ENCODE peak calls at places on chromosomes 13 and 19, in four cellular contexts. One of them, this sample, is unnamed.
A peak's percentile ranks its signal among the peaks of the same experiment; 100 is the strongest.

GRCh38 chr13:85597790-85598500 is 201.3 kb downstream of the SLITRK6 start:
- DNase-seq in psoas muscle: no peak
- DNase-seq in fibroblast of villous mesenchyme: no peak
- DNase-seq in astrocyte of the spinal cord: peak; percentile 42
- DNase-seq in this sample: no peak

GRCh38 chr13:27353166-27353583 is 71.2 kb upstream of the GTF3A start:
- DNase-seq in psoas muscle: no peak
- DNase-seq in fibroblast of villous mesenchyme: peak; percentile 53
- DNase-seq in astrocyte of the spinal cord: peak; percentile 58
- DNase-seq in this sample: no peak

GRCh38 chr13:40190656-40191100 is 475.8 kb downstream of the FOXO1 start:
- DNase-seq in psoas muscle: no peak
- DNase-seq in fibroblast of villous mesenchyme: peak; percentile 85
- DNase-seq in astrocyte of the spinal cord: peak; percentile 80
- DNase-seq in this sample: peak; percentile 19

GRCh38 chr13:111336666-111337065 is 16.2 kb downstream of the TEX29 start:
- DNase-seq in psoas muscle: no peak
- DNase-seq in fibroblast of villous mesenchyme: peak; percentile 96
- DNase-seq in astrocyte of the spinal cord: no peak
- DNase-seq in this sample: no peak

GRCh38 chr19:45344621-45345505 is 4.3 kb downstream of the KLC3 start:
- DNase-seq in psoas muscle: no peak
- DNase-seq in fibroblast of villous mesenchyme: no peak
- DNase-seq in astrocyte of the spinal cord: no peak
- DNase-seq in this sample: no peak

GRCh38 chr13:22517544-22517943 is 663.2 kb upstream of the SGCG start:
- DNase-seq in psoas muscle: no peak
- DNase-seq in fibroblast of villous mesenchyme: peak; percentile 39
- DNase-seq in astrocyte of the spinal cord: no peak
- DNase-seq in this sample: no peak

GRCh38 chr19:16371540-16371986 is 46.9 kb downstream of the KLF2 start:
- DNase-seq in psoas muscle: peak; percentile 74
- DNase-seq in fibroblast of villous mesenchyme: peak; percentile 58
- DNase-seq in astrocyte of the spinal cord: no peak
- DNase-seq in this sample: peak; percentile 58

GRCh38 chr13:24075137-24075975 is 85.2 kb upstream of the SPATA13 start:
- DNase-seq in psoas muscle: no peak
- DNase-seq in fibroblast of villous mesenchyme: no peak
- DNase-seq in astrocyte of the spinal cord: no peak
- DNase-seq in this sample: no peak

GRCh38 chr13:39835253-39835652 is 179.8 kb downstream of the COG6 start:
- DNase-seq in psoas muscle: no peak
- DNase-seq in fibroblast of villous mesenchyme: no peak
- DNase-seq in astrocyte of the spinal cord: peak; percentile 45
- DNase-seq in this sample: no peak

GRCh38 chr13:96422002-96422401 is 332.1 kb downstream of the HS6ST3 start:
- DNase-seq in psoas muscle: no peak
- DNase-seq in fibroblast of villous mesenchyme: no peak
- DNase-seq in astrocyte of the spinal cord: no peak
- DNase-seq in this sample: no peak

GRCh38 chr19:37933965-37934364 is 27.0 kb downstream of the SIPA1L3 start:
- DNase-seq in psoas muscle: peak; percentile 75
- DNase-seq in fibroblast of villous mesenchyme: no peak
- DNase-seq in astrocyte of the spinal cord: peak; percentile 34
- DNase-seq in this sample: no peak

GRCh38 chr19:53131085-53131484 is 1.6 kb downstream of the ZNF415 start:
- DNase-seq in psoas muscle: no peak
- DNase-seq in fibroblast of villous mesenchyme: no peak
- DNase-seq in astrocyte of the spinal cord: no peak
- DNase-seq in this sample: no peak

GRCh38 chr19:52237771-52238400 is 31.5 kb upstream of the ZNF766 start:
- DNase-seq in psoas muscle: peak; percentile 64
- DNase-seq in fibroblast of villous mesenchyme: peak; percentile 71
- DNase-seq in astrocyte of the spinal cord: peak; percentile 72
- DNase-seq in this sample: no peak

GRCh38 chr13:99886706-99887105 is 84.9 kb downstream of the ZIC5 start:
- DNase-seq in psoas muscle: no peak
- DNase-seq in fibroblast of villous mesenchyme: no peak
- DNase-seq in astrocyte of the spinal cord: no peak
- DNase-seq in this sample: no peak

GRCh38 chr13:99505814-99506269 is 4.6 kb downstream of the TM9SF2 start:
- DNase-seq in psoas muscle: no peak
- DNase-seq in fibroblast of villous mesenchyme: peak; percentile 50
- DNase-seq in astrocyte of the spinal cord: peak; percentile 20
- DNase-seq in this sample: no peak

GRCh38 chr19:48218964-48219363 is 36.7 kb downstream of the CARD8 start:
- DNase-seq in psoas muscle: no peak
- DNase-seq in fibroblast of villous mesenchyme: peak; percentile 11
- DNase-seq in astrocyte of the spinal cord: peak; percentile 14
- DNase-seq in this sample: no peak

GRCh38 chr19:6418562-6418932 is 6.1 kb downstream of the KHSRP start:
- DNase-seq in psoas muscle: no peak
- DNase-seq in fibroblast of villous mesenchyme: no peak
- DNase-seq in astrocyte of the spinal cord: no peak
- DNase-seq in this sample: no peak

GRCh38 chr13:63026285-63026797 is 1610.7 kb upstream of the PCDH20 start:
- DNase-seq in psoas muscle: no peak
- DNase-seq in fibroblast of villous mesenchyme: no peak
- DNase-seq in astrocyte of the spinal cord: no peak
- DNase-seq in this sample: no peak

GRCh38 chr13:101210774-101211173 is 205.5 kb downstream of the NALCN start:
- DNase-seq in psoas muscle: no peak
- DNase-seq in fibroblast of villous mesenchyme: no peak
- DNase-seq in astrocyte of the spinal cord: no peak
- DNase-seq in this sample: no peak

GRCh38 chr19:13083627-13084026 is 19.0 kb downstream of the LYL1 start:
- DNase-seq in psoas muscle: no peak
- DNase-seq in fibroblast of villous mesenchyme: no peak
- DNase-seq in astrocyte of the spinal cord: peak; percentile 52
- DNase-seq in this sample: no peak

GRCh38 chr19:2533686-2534085 is 57.8 kb downstream of the GADD45B start:
- DNase-seq in psoas muscle: no peak
- DNase-seq in fibroblast of villous mesenchyme: peak; percentile 30
- DNase-seq in astrocyte of the spinal cord: no peak
- DNase-seq in this sample: no peak

GRCh38 chr19:17234911-17235617 is 9.0 kb downstream of the OCEL1 start:
- DNase-seq in psoas muscle: peak; percentile 72
- DNase-seq in fibroblast of villous mesenchyme: peak; percentile 53
- DNase-seq in astrocyte of the spinal cord: no peak
- DNase-seq in this sample: no peak

GRCh38 chr13:98480915-98481510 is 95.9 kb downstream of the STK24 start:
- DNase-seq in psoas muscle: no peak
- DNase-seq in fibroblast of villous mesenchyme: no peak
- DNase-seq in astrocyte of the spinal cord: no peak
- DNase-seq in this sample: no peak

GRCh38 chr19:4294389-4294788 is 7.8 kb downstream of the TMIGD2 start:
- DNase-seq in psoas muscle: no peak
- DNase-seq in fibroblast of villous mesenchyme: no peak
- DNase-seq in astrocyte of the spinal cord: no peak
- DNase-seq in this sample: no peak

GRCh38 chr19:4288091-4288777 is 9.2 kb downstream of the SHD start:
- DNase-seq in psoas muscle: no peak
- DNase-seq in fibroblast of villous mesenchyme: no peak
- DNase-seq in astrocyte of the spinal cord: no peak
- DNase-seq in this sample: no peak

GRCh38 chr19:4295972-4296771 is 6.0 kb downstream of the TMIGD2 start:
- DNase-seq in psoas muscle: no peak
- DNase-seq in fibroblast of villous mesenchyme: peak; percentile 26
- DNase-seq in astrocyte of the spinal cord: no peak
- DNase-seq in this sample: no peak

GRCh38 chr19:4291200-4291732 is 10.9 kb downstream of the TMIGD2 start:
- DNase-seq in psoas muscle: no peak
- DNase-seq in fibroblast of villous mesenchyme: no peak
- DNase-seq in astrocyte of the spinal cord: no peak
- DNase-seq in this sample: no peak

DNA sequence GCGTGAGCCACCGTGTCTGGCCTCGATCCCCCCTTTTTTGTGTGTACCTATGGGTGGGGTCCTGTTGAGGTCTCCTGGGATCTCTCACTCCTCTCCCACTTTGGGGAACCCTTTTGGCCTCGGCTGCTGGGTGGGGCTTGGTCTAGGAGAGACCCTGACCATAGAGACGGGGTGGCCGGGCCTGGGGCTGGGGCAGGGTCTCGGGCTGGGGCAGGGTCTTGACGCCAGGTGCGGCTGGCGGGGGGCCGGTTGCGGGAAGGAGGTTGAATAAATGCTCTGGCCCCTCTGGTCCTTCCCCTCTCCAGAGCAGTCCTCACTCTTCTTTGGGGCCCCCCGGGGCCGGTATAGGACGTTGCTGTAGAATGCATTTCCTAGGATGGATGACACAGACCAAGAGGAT is 9.7 kb downstream of the TMIGD2 start:
- DNase-seq in psoas muscle: no peak
- DNase-seq in fibroblast of villous mesenchyme: no peak
- DNase-seq in astrocyte of the spinal cord: no peak
- DNase-seq in this sample: no peak
- TF ChIP-seq CTCF in psoas muscle: no peak
- TF ChIP-seq CTCF in fibroblast of villous mesenchyme: no peak
- TF ChIP-seq CTCF in astrocyte of the spinal cord: no peak
- TF ChIP-seq CTCF in this sample: no peak

GRCh38 chr13:114115191-114115671 is 17.2 kb downstream of the RASA3 start:
- DNase-seq in psoas muscle: peak; percentile 77
- DNase-seq in fibroblast of villous mesenchyme: peak; percentile 95
- DNase-seq in astrocyte of the spinal cord: peak; percentile 76
- DNase-seq in this sample: no peak
- TF ChIP-seq CTCF in psoas muscle: no peak
- TF ChIP-seq CTCF in fibroblast of villous mesenchyme: peak; percentile 39
- TF ChIP-seq CTCF in astrocyte of the spinal cord: peak; percentile 27
- TF ChIP-seq CTCF in this sample: no peak

GRCh38 chr13:112756081-112756480 is 66.2 kb downstream of the ATP11A start:
- DNase-seq in psoas muscle: peak; percentile 6
- DNase-seq in fibroblast of villous mesenchyme: no peak
- DNase-seq in astrocyte of the spinal cord: no peak
- DNase-seq in this sample: no peak

GRCh38 chr13:112756511-112756966 is 66.7 kb downstream of the ATP11A start:
- DNase-seq in psoas muscle: peak; percentile 42
- DNase-seq in fibroblast of villous mesenchyme: no peak
- DNase-seq in astrocyte of the spinal cord: no peak
- DNase-seq in this sample: no peak

GRCh38 chr13:112753868-112754267 is 64.0 kb downstream of the ATP11A start:
- DNase-seq in psoas muscle: peak; percentile 23
- DNase-seq in fibroblast of villous mesenchyme: no peak
- DNase-seq in astrocyte of the spinal cord: no peak
- DNase-seq in this sample: no peak

GRCh38 chr13:112754281-112755025 is 64.6 kb downstream of the ATP11A start:
- DNase-seq in psoas muscle: peak; percentile 30
- DNase-seq in fibroblast of villous mesenchyme: no peak
- DNase-seq in astrocyte of the spinal cord: no peak
- DNase-seq in this sample: no peak

GRCh38 chr13:112755331-112755730 is 65.5 kb downstream of the ATP11A start:
- DNase-seq in psoas muscle: peak; percentile 46
- DNase-seq in fibroblast of villous mesenchyme: no peak
- DNase-seq in astrocyte of the spinal cord: no peak
- DNase-seq in this sample: no peak
- TF ChIP-seq CTCF in psoas muscle: no peak
- TF ChIP-seq CTCF in fibroblast of villous mesenchyme: no peak
- TF ChIP-seq CTCF in astrocyte of the spinal cord: no peak
- TF ChIP-seq CTCF in this sample: no peak

GRCh38 chr19:377801-378581 is 31.0 kb downstream of the C2CD4C start:
- DNase-seq in psoas muscle: no peak
- DNase-seq in fibroblast of villous mesenchyme: peak; percentile 29
- DNase-seq in astrocyte of the spinal cord: no peak
- DNase-seq in this sample: no peak
- TF ChIP-seq CTCF in psoas muscle: no peak
- TF ChIP-seq CTCF in fibroblast of villous mesenchyme: peak; percentile 24
- TF ChIP-seq CTCF in astrocyte of the spinal cord: no peak
- TF ChIP-seq CTCF in this sample: no peak

DNA sequence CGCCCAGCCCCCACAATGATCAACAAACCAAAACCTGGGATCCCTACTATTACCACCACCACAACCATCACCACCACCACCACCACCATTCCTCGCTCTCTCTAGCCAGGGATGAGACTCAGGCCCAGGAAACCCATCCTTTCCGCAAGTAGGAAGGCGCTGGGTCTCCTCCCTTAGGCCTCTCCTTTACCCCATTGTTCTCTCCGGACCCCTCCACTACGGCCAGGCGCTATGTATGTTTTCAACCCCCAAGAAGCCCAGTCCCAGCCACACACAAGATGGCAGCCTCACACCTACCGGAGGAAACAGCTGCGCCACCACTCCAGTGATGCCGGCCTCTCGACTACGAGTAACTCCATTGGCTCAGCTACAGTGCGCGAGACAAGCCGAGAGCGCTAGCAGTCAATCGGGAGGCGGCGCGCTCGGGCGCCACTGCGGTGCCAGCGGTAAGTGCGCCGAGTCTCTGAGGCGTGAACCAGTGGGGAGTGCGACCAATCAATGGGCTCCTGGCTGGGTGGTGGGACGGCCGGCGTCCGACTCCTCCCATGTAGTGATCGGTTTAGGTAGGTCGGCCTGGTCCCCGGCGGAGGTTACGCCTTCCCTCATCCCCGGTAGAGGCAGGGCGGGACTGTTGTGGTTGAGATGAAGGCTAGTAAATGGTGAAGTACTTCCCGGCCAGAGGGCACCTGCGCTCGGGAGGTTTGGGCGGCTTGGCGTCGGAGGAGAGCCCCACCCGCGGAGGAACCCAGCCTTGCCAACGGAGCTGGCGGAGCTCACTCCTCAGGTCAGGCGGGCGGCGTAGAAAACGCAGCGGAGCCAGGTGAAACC is at the start of the genes CAB39L and SETDB2:
- DNase-seq in psoas muscle: peak; percentile 98
- DNase-seq in fibroblast of villous mesenchyme: peak; percentile 98
- DNase-seq in astrocyte of the spinal cord: peak; percentile 99
- DNase-seq in this sample: peak; percentile 98
- TF ChIP-seq CTCF in psoas muscle: peak; percentile 17
- TF ChIP-seq CTCF in fibroblast of villous mesenchyme: peak; percentile 33
- TF ChIP-seq CTCF in astrocyte of the spinal cord: peak; percentile 45
- TF ChIP-seq CTCF in this sample: no peak

DNA sequence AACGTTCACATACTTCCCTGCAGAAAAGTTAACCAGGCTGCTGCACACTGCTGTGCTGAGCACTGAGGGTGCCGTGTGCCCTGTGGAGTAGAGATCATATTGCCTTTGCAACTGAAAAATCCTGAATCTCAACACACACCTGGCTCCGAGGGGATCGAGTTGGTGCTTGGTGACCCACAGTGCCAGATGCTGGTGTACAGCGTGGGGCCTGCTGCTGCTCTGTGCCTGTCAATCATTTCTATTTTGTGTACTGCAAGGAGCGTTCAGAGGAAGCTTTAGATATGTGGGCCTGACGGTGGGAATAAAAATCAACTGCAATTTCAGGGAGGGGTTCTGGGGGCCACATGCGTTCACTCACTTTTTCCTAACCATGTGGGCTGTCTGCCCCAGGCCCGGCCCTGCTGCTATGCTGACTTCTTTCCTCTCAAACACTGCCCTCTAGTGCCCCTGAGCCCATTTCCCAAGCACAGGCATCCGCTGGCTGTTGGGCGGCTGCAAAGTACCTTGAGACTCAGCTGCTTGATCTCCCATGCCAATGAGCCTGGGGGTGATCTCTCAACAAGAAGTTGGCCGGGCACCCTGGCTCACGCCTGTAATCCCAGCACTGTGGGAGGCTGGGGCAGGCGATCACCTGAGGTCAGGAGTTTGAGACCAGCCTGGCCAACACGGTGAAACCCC is 9.7 kb upstream of the LENG8 start:
- DNase-seq in psoas muscle: no peak
- DNase-seq in fibroblast of villous mesenchyme: peak; percentile 22
- DNase-seq in astrocyte of the spinal cord: peak; percentile 50
- DNase-seq in this sample: no peak
- TF ChIP-seq CTCF in psoas muscle: no peak
- TF ChIP-seq CTCF in fibroblast of villous mesenchyme: peak; percentile 46
- TF ChIP-seq CTCF in astrocyte of the spinal cord: peak; percentile 71
- TF ChIP-seq CTCF in this sample: peak; percentile 56

GRCh38 chr13:29418026-29418425 is 177.5 kb downstream of the SLC7A1 start:
- DNase-seq in psoas muscle: no peak
- DNase-seq in fibroblast of villous mesenchyme: no peak
- DNase-seq in astrocyte of the spinal cord: no peak
- DNase-seq in this sample: no peak
- TF ChIP-seq CTCF in psoas muscle: no peak
- TF ChIP-seq CTCF in fibroblast of villous mesenchyme: peak; percentile 20
- TF ChIP-seq CTCF in astrocyte of the spinal cord: no peak
- TF ChIP-seq CTCF in this sample: no peak